ENCODE peak calls at places on chromosome 15, in ten cellular contexts. L is left ventricle myocardium superior; A is activated CD8-positive, alpha-beta memory T cell treated with anti-CD3 and anti-CD28 coated beads for 4 hours; R is cardiac muscle cell; H is hypothalamus; G is H7; P is NCI-H2081; K is transverse colon; I is activated naive CD4-positive, alpha-beta T cell treated with Interleukin-2 at 50 U/mL for 16 hours; B is A549. X is an unnamed sample.

GRCh38 chr15:77921664-77922063 is 155.8 kb downstream of the TBC1D2B start:
- DNase-seq in H (no peak), B (no peak), P (no peak), R (no peak), I (no peak), L (no peak), G (no peak), A (no peak), K (no peak), X (no peak)

GRCh38 chr15:36850864-36851263 is 249.5 kb downstream of the MEIS2 start:
- DNase-seq in G (no peak), H (no peak), R (no peak), B (no peak), A (no peak), I (no peak), P (no peak), L (no peak), K (no peak), X (no peak)

GRCh38 chr15:101266034-101266433 is 11.3 kb downstream of the SELENOS start:
- DNase-seq in L (no peak), R (peak), A (no peak), B (no peak), K (no peak), I (no peak), P (no peak), G (no peak), H (no peak), X (no peak)

GRCh38 chr15:78212008-78212407 is 22.4 kb downstream of the ACSBG1 start:
- DNase-seq in A (no peak), I (no peak), P (no peak), H (no peak), B (no peak), L (no peak), R (no peak), G (peak), K (no peak), X (no peak)

GRCh38 chr15:31270767-31271166 is 55.9 kb upstream of the KLF13 start:
- DNase-seq in I (no peak), H (no peak), G (peak), R (no peak), B (no peak), A (no peak), P (no peak), L (no peak), K (peak), X (no peak)

GRCh38 chr15:69820819-69821218 is 276.9 kb downstream of the TLE3 start:
- DNase-seq in H (no peak), K (no peak), G (peak), I (no peak), L (no peak), R (no peak), B (no peak), A (no peak), P (no peak), X (no peak)

GRCh38 chr15:45457215-45457614 is 65.3 kb downstream of the SLC30A4 start:
- DNase-seq in K (no peak), P (peak), B (no peak), R (no peak), L (no peak), H (no peak), A (no peak), G (peak), I (peak), X (no peak)

GRCh38 chr15:92091155-92091734 is 237.7 kb downstream of the SLCO3A1 start:
- DNase-seq in K (peak), A (no peak), P (peak), R (peak), B (peak), L (peak), H (peak), G (peak), I (no peak), X (no peak)

GRCh38 chr15:74780983-74781672 is 752 bp upstream of the CSK start:
- DNase-seq in H (no peak), G (no peak), P (no peak), B (no peak), I (peak), K (no peak), L (peak), A (no peak), R (peak), X (peak)

GRCh38 chr15:48559270-48559669 is 86.2 kb downstream of the FBN1 start:
- DNase-seq in A (no peak), H (no peak), P (no peak), I (no peak), R (peak), G (no peak), L (no peak), B (no peak), K (no peak), X (no peak)

GRCh38 chr15:46636220-46636619 is 1001.4 kb downstream of the SQOR start:
- DNase-seq in H (no peak), K (no peak), R (no peak), A (no peak), L (no peak), I (no peak), P (peak), G (peak), B (no peak), X (no peak)

GRCh38 chr15:36252117-36252711 is 327.2 kb upstream of the CDIN1 start:
- DNase-seq in R (no peak), K (no peak), A (no peak), P (no peak), G (no peak), I (no peak), B (no peak), H (no peak), L (no peak), X (no peak)

GRCh38 chr15:58179206-58179605 is 41.0 kb downstream of the AQP9 start:
- DNase-seq in P (no peak), I (no peak), R (no peak), H (no peak), L (no peak), A (no peak), B (no peak), K (no peak), G (no peak), X (no peak)

GRCh38 chr15:42145546-42146455 is 10.6 kb downstream of the PLA2G4F start:
- DNase-seq in A (no peak), G (peak), L (no peak), P (no peak), R (no peak), K (no peak), H (no peak), B (no peak), I (no peak), X (no peak)

GRCh38 chr15:64857421-64857820 is 15.7 kb downstream of the PLEKHO2 start:
- DNase-seq in P (no peak), K (no peak), H (no peak), A (no peak), B (no peak), G (no peak), R (peak), L (no peak), I (no peak), X (no peak)

GRCh38 chr15:69860921-69861320 is 236.8 kb downstream of the TLE3 start:
- DNase-seq in G (no peak), I (no peak), B (no peak), H (no peak), R (no peak), P (no peak), A (no peak), L (no peak), K (no peak), X (no peak)

GRCh38 chr15:27592036-27592725 is 506.9 kb downstream of the OCA2 start:
- DNase-seq in L (no peak), K (no peak), P (no peak), B (no peak), I (no peak), R (no peak), A (no peak), G (peak), H (no peak), X (no peak)

GRCh38 chr15:76338555-76339301 is 2.2 kb downstream of the ISL2 start:
- DNase-seq in L (no peak), B (no peak), P (no peak), G (peak), A (no peak), I (no peak), K (no peak), R (no peak), H (no peak), X (no peak)

GRCh38 chr15:40062816-40063562 is 24.0 kb upstream of the SRP14 start:
- DNase-seq in H (no peak), P (no peak), K (no peak), G (no peak), I (no peak), R (no peak), B (no peak), A (no peak), L (no peak), X (no peak)

GRCh38 chr15:87369269-87369668 is 887.3 kb downstream of the NTRK3 start:
- DNase-seq in G (no peak), R (peak), B (no peak), K (no peak), I (no peak), L (no peak), P (no peak), H (no peak), A (no peak), X (no peak)

GRCh38 chr15:72169236-72169920 is 28.2 kb downstream of the GRAMD2A start:
- DNase-seq in L (no peak), G (no peak), B (no peak), I (no peak), P (no peak), R (no peak), K (no peak), A (no peak), H (no peak), X (no peak)

GRCh38 chr15:68177747-68178146 is 27.4 kb downstream of the CALML4 start:
- DNase-seq in B (no peak), L (no peak), A (no peak), H (no peak), R (peak), G (no peak), I (no peak), P (no peak), K (no peak), X (no peak)

GRCh38 chr15:58793862-58794261 is 22.8 kb downstream of the MINDY2 start:
- DNase-seq in R (peak), K (no peak), I (no peak), L (no peak), H (no peak), P (no peak), G (peak), A (no peak), B (no peak), X (no peak)

GRCh38 chr15:91529534-91529933 is 324.0 kb upstream of the SLCO3A1 start:
- DNase-seq in H (no peak), K (no peak), L (no peak), I (no peak), G (no peak), R (no peak), A (no peak), P (no peak), B (no peak), X (no peak)

GRCh38 chr15:69807752-69808151 is 290.0 kb downstream of the TLE3 start:
- DNase-seq in A (no peak), R (peak), L (no peak), H (no peak), B (no peak), G (no peak), K (no peak), P (no peak), I (no peak), X (no peak)

GRCh38 chr15:31230630-31231485 is 95.8 kb upstream of the KLF13 start:
- DNase-seq in L (no peak), R (no peak), K (peak), B (no peak), H (no peak), I (no peak), G (no peak), P (no peak), A (no peak), X (peak)

GRCh38 chr15:64930778-64931240 is 19.1 kb downstream of the ANKDD1A start:
- DNase-seq in K (no peak), H (no peak), B (no peak), L (no peak), P (no peak), I (no peak), R (peak), A (no peak), G (no peak), X (no peak)

GRCh38 chr15:81015595-81016252 is 15.0 kb downstream of the TLNRD1 start:
- DNase-seq in H (peak), R (no peak), G (no peak), I (no peak), K (no peak), B (no peak), L (no peak), A (no peak), P (no peak), X (no peak)

GRCh38 chr15:35626984-35627383 is 81.0 kb upstream of the DPH6 start:
- DNase-seq in I (no peak), G (no peak), L (no peak), K (no peak), A (no peak), R (peak), P (no peak), B (no peak), H (no peak), X (no peak)

GRCh38 chr15:31402511-31403056 is 75.9 kb downstream of the KLF13 start:
- DNase-seq in H (no peak), L (peak), K (no peak), I (no peak), P (no peak), G (peak), A (no peak), B (no peak), R (peak), X (no peak)

GRCh38 chr15:101654191-101654590 is 2.0 kb upstream of the TM2D3 start:
- DNase-seq in B (no peak), H (no peak), G (no peak), A (no peak), K (no peak), I (no peak), R (no peak), L (no peak), P (no peak), X (no peak)

GRCh38 chr15:48242015-48242414 is 35.9 kb downstream of the SLC12A1 start:
- DNase-seq in L (no peak), B (no peak), I (no peak), H (no peak), P (peak), R (no peak), K (no peak), G (no peak), A (no peak), X (no peak)